ENCODE peak calls at places on chromosomes 2 and 18, in six cellular contexts. N is T-helper 1 cell, A is prostate gland, W is upper lobe of right lung, Y is C1 segment of cervical spinal cord, S is amniotic stem cell. H is an unnamed sample.

GRCh38 chr18:47109720-47110119 is 40.6 kb downstream of the HDHD2 start:
- DNase-seq in N (no peak), A (no peak), W (no peak), Y (no peak), S (no peak), H (no peak)

GRCh38 chr2:206970589-206971375 is 31.5 kb downstream of the CPO start:
- DNase-seq in N (no peak), A (no peak), W (no peak), Y (no peak), S (no peak), H (no peak)

GRCh38 chr2:240436626-240437180 is 1.2 kb downstream of the GPC1 start:
- DNase-seq in N (no peak), A (no peak), W (peak), Y (no peak), S (no peak), H (no peak)

GRCh38 chr2:206160124-206160806 is 570 bp downstream of the EEF1B2 start:
- DNase-seq in N (no peak), A (no peak), W (no peak), Y (no peak), S (no peak), H (peak)

GRCh38 chr18:51621103-51621969 is 423.9 kb upstream of the MEX3C start:
- DNase-seq in N (peak), A (no peak), W (peak), Y (no peak), S (peak), H (no peak)

GRCh38 chr2:71532327-71532726 is 79.0 kb downstream of the DYSF start:
- DNase-seq in N (no peak), A (no peak), W (peak), Y (no peak), S (no peak), H (no peak)

GRCh38 chr2:148602918-148603561 is 41.5 kb upstream of the EPC2 start:
- DNase-seq in N (no peak), A (no peak), W (no peak), Y (no peak), S (no peak), H (no peak)

GRCh38 chr2:134398300-134398699 is 144.4 kb downstream of the MGAT5 start:
- DNase-seq in N (no peak), A (no peak), W (no peak), Y (no peak), S (no peak), H (no peak)

GRCh38 chr18:6323319-6323889 is 91.3 kb downstream of the L3MBTL4 start:
- DNase-seq in N (no peak), A (no peak), W (no peak), Y (no peak), S (no peak), H (no peak)

GRCh38 chr18:73677458-73677857 is 470.2 kb downstream of the FBXO15 start:
- DNase-seq in N (no peak), A (no peak), W (no peak), Y (no peak), S (no peak), H (no peak)

GRCh38 chr2:169716229-169716886 is 17.3 kb upstream of the KLHL23 start:
- DNase-seq in N (no peak), A (peak), W (no peak), Y (no peak), S (no peak), H (no peak)

GRCh38 chr18:54737986-54738385 is 90.3 kb upstream of the RAB27B start:
- DNase-seq in N (no peak), A (no peak), W (no peak), Y (no peak), S (peak), H (no peak)

GRCh38 chr2:207835805-207836204 is 66.1 kb upstream of the FZD5 start:
- DNase-seq in N (no peak), A (no peak), W (no peak), Y (no peak), S (no peak), H (no peak)

GRCh38 chr2:221533299-221533698 is 38.8 kb downstream of the EPHA4 start:
- DNase-seq in N (no peak), A (no peak), W (no peak), Y (no peak), S (no peak), H (no peak)

H was measured in T-helper 22 cell.